ENCODE peak calls at places on chromosomes 11 and 22, in nine cellular contexts. O is naive thymus-derived CD4-positive, alpha-beta T cell; L is HAP-1; Y is pancreas; X is thyroid gland; Q is tibial nerve; Z is breast epithelium; W is mucosa of descending colon; J is heart right ventricle. S is an unnamed sample.

GRCh38 chr11:111352235-111352746 is 26.8 kb downstream of the POU2AF1 start:
- DNase-seq in O (no peak), L (no peak), Y (no peak), X (no peak), Q (no peak), Z (no peak), W (no peak), J (no peak), S (no peak)

GRCh38 chr22:31818481-31819392 is 64.9 kb downstream of the DEPDC5 start:
- DNase-seq in O (no peak), L (no peak), Y (no peak), X (no peak), Q (no peak), Z (no peak), W (no peak), J (no peak), S (no peak)

GRCh38 chr22:50691521-50691920 is 18.9 kb downstream of the SHANK3 start:
- DNase-seq in O (no peak), L (no peak), Y (no peak), X (no peak), Q (no peak), Z (no peak), W (no peak), J (peak; percentile 4), S (no peak)

GRCh38 chr11:57491371-57492061 is 24.0 kb downstream of the SLC43A1 start:
- DNase-seq in O (no peak), L (peak; percentile 11), Y (no peak), X (no peak), Q (no peak), Z (no peak), W (peak; percentile 64), J (no peak), S (no peak)

GRCh38 chr11:33802414-33802950 is 28.2 kb upstream of the FBXO3 start:
- DNase-seq in O (no peak), L (peak; percentile 63), Y (peak; percentile 73), X (peak; percentile 42), Q (peak; percentile 21), Z (no peak), W (peak; percentile 38), J (peak; percentile 46), S (no peak)

GRCh38 chr22:49247194-49247924 is 580.3 kb downstream of the BRD1 start:
- DNase-seq in O (no peak), L (no peak), Y (no peak), X (no peak), Q (no peak), Z (peak; percentile 15), W (no peak), J (no peak), S (no peak)

GRCh38 chr11:65627202-65627601 is 10.7 kb upstream of the SIPA1 start:
- DNase-seq in O (no peak), L (no peak), Y (no peak), X (no peak), Q (no peak), Z (no peak), W (no peak), J (no peak), S (no peak)

GRCh38 chr11:122199661-122200060 is 83.6 kb upstream of the BLID start:
- DNase-seq in O (no peak), L (no peak), Y (no peak), X (no peak), Q (no peak), Z (no peak), W (no peak), J (no peak), S (no peak)

GRCh38 chr11:103729653-103730052 is 306.8 kb upstream of the DDI1 start:
- DNase-seq in O (no peak), L (no peak), Y (no peak), X (no peak), Q (no peak), Z (no peak), W (no peak), J (no peak), S (no peak)

GRCh38 chr11:121341609-121342008 is 49.0 kb downstream of the SC5D start:
- DNase-seq in O (no peak), L (no peak), Y (no peak), X (no peak), Q (no peak), Z (no peak), W (no peak), J (no peak), S (no peak)

GRCh38 chr11:64925536-64926449 is 1.3 kb downstream of the PPP2R5B start:
- DNase-seq in O (no peak), L (no peak), Y (peak; percentile 40), X (peak; percentile 25), Q (no peak), Z (no peak), W (no peak), J (no peak), S (no peak)

GRCh38 chr11:11263238-11264030 is 89.6 kb downstream of the CSNK2A3 start:
- DNase-seq in O (no peak), L (no peak), Y (no peak), X (peak; percentile 85), Q (no peak), Z (no peak), W (no peak), J (no peak), S (no peak)

GRCh38 chr11:113991170-113991569 is 16.3 kb downstream of the HTR3A start:
- DNase-seq in O (no peak), L (peak; percentile 34), Y (no peak), X (peak; percentile 68), Q (no peak), Z (no peak), W (no peak), J (peak; percentile 17), S (no peak)

GRCh38 chr11:28963189-28963588 is 855.0 kb downstream of the METTL15 start:
- DNase-seq in O (no peak), L (no peak), Y (no peak), X (no peak), Q (no peak), Z (no peak), W (no peak), J (no peak), S (no peak)

GRCh38 chr11:24351179-24351578 is 145.7 kb upstream of the LUZP2 start:
- DNase-seq in O (no peak), L (no peak), Y (no peak), X (no peak), Q (no peak), Z (no peak), W (no peak), J (no peak), S (no peak)

DNA sequence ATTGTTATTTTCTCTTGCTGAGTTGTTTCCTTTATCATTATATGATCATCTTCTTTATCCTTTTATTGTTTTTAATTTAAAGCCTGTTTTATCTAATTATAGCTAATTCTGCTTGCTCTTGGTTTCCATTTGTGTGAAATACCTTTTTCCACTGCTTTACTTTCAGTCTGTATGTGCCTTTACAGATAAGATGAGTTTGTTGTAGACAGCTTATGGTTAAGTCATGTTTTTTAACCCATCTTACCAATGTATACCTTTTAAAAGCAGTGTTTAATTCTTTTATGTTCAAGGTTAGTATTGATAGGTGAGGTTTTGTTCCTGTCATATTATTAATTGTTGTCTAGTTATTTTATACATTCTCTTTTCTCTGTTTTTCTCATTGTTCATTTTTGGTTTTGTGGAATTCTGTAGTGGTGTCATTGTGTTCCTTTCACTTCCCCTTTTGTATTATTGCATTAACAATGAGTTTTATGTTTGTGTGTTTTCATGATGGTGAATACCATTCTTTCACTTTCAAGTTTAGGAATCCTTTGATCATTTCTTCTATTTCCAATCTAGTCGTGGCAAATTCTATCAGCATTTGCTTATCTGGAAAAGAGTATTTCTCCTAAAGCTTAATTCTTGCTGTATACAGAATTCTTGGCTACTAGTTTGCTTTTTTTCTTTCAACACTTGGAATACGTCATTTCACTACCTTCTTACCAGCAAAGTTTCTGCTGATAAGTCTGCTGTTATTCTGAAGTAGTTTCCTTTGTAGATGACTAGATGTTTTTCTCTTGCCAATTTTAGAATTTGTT is 21.8 kb downstream of the OR5AN1 start:
- DNase-seq in O (no peak), L (no peak), Y (no peak), X (no peak), Q (no peak), Z (no peak), W (no peak), J (no peak), S (no peak)
- H3K4me3 ChIP-seq in O (no peak overlapping the region), L (no peak overlapping the region), Y (no peak overlapping the region), X (no peak overlapping the region), Q (no peak overlapping the region), Z (no peak overlapping the region), W (no peak overlapping the region), J (no peak overlapping the region), S (no peak overlapping the region)

DNA sequence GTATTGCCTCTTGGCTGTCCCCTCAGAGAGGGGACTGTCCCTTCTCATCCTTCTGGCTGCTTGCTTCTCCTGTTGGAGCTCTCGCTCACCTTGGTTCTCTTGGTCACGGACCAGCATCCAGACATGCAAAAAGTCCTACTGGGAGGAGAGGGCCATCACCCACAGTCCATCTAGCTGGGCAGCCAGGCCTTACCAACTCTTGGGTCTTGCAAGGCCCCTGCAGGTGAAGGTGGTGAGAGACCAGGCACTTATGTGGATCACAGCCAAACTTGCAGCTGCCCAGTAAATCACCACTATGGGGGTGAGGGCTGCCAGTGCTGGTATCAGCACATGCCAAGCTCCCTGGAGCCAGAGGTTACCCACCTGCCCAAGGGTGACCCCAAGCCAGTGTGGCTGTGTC is 36.3 kb downstream of the KCNQ1OT1 start:
- DNase-seq in O (no peak), L (no peak), Y (no peak), X (no peak), Q (no peak), Z (peak; percentile 22), W (no peak), J (no peak), S (no peak)
- H3K9me3 ChIP-seq in O (no peaks in the 10 kb centered on the region), L (no peaks in the 10 kb centered on the region), Y (no peaks in the 10 kb centered on the region), X (no peaks in the 10 kb centered on the region), Q (no peaks in the 10 kb centered on the region), Z (peaks cover 16% of the 10 kb centered on the region), W (peaks cover 6% of the 10 kb centered on the region), J (peaks cover 37% of the 10 kb centered on the region), S (no peaks in the 10 kb centered on the region)

GRCh38 chr22:28426346-28427132 is 253.1 kb downstream of the TTC28 start:
- DNase-seq in O (no peak), L (no peak), Y (no peak), X (no peak), Q (no peak), Z (no peak), W (no peak), J (no peak), S (no peak)
- H3K4me3 ChIP-seq in O (no peak overlapping the region), L (no peak overlapping the region), Y (no peak overlapping the region), X (no peak overlapping the region), Q (no peak overlapping the region), Z (no peak overlapping the region), W (no peak overlapping the region), J (no peak overlapping the region), S (no peak overlapping the region)

GRCh38 chr11:70883973-70884688 is 368.2 kb downstream of the SHANK2 start:
- DNase-seq in O (no peak), L (no peak), Y (no peak), X (no peak), Q (peak; percentile 49), Z (no peak), W (no peak), J (peak; percentile 26), S (no peak)
- H3K9me3 ChIP-seq in O (no peaks in the 10 kb centered on the region), L (no peaks in the 10 kb centered on the region), Y (no peaks in the 10 kb centered on the region), X (no peaks in the 10 kb centered on the region), Q (no peaks in the 10 kb centered on the region), Z (no peaks in the 10 kb centered on the region), W (no peaks in the 10 kb centered on the region), J (no peaks in the 10 kb centered on the region), S (no peaks in the 10 kb centered on the region)

DNA sequence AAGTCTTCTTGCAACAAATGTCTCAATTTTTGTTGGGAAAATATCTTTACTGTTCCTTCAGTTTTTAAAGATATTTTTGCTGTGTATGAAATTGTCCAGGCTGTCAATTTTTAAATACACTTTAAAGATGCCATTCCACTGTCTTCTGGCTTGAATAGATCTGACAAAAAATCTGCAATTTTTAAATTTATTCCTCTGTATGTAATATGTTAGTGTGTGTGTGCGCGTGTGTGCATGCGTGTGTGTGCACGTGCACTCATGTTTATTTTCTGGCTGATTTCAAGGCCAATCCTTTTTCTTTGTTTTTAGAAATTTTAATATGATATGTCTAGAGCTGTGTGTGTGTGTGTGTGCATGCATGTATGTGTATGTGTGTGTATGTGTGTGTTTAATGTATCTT is 263.2 kb upstream of the SESN3 start:
- DNase-seq in O (no peak), L (no peak), Y (no peak), X (no peak), Q (no peak), Z (no peak), W (no peak), J (no peak), S (no peak)
- H3K4me3 ChIP-seq in O (no peak overlapping the region), L (no peak overlapping the region), Y (no peak overlapping the region), X (no peak overlapping the region), Q (no peak overlapping the region), Z (no peak overlapping the region), W (no peak overlapping the region), J (no peak overlapping the region), S (no peak overlapping the region)